ENCODE peak calls at places on chromosomes 13 and 19, in nine cellular contexts. H is iPS DF 6.9; J is brain microvascular endothelial cell; N is heart left ventricle; B is uterus; S is CD8-positive, alpha-beta T cell; F is substantia nigra; R is adrenal gland; Z is transverse colon. C is an unnamed sample.

GRCh38 chr13:87661471-87661870 is 9.7 kb upstream of the SLITRK5 start:
- DNase-seq in Z (no peak), J (no peak), H (no peak), B (no peak), N (no peak), F (peak), S (no peak), R (no peak), C (no peak)

GRCh38 chr13:101258071-101258470 is 158.2 kb downstream of the NALCN start:
- DNase-seq in N (no peak), S (no peak), J (peak), H (peak), F (no peak), Z (no peak), B (no peak), R (no peak), C (no peak)

GRCh38 chr19:8069116-8069973 is 16.8 kb downstream of the CCL25 start:
- DNase-seq in H (peak), S (no peak), B (no peak), J (no peak), Z (no peak), R (no peak), N (no peak), F (peak), C (no peak)

GRCh38 chr19:6271251-6271650 is 8.5 kb downstream of the MLLT1 start:
- DNase-seq in F (no peak), B (peak), J (no peak), N (no peak), H (no peak), Z (no peak), R (no peak), S (no peak), C (no peak)

GRCh38 chr19:29389495-29389894 is 136.3 kb upstream of the VSTM2B start:
- DNase-seq in J (no peak), H (no peak), Z (no peak), N (no peak), B (no peak), F (no peak), R (no peak), S (no peak), C (no peak)

GRCh38 chr19:52943134-52943883 is 19.4 kb downstream of the ZNF816 start:
- DNase-seq in H (no peak), J (no peak), S (no peak), Z (no peak), N (no peak), F (no peak), B (no peak), R (no peak), C (no peak)

GRCh38 chr13:60114499-60115028 is 49.2 kb downstream of the DIAPH3 start:
- DNase-seq in N (no peak), H (no peak), B (no peak), F (no peak), S (no peak), J (no peak), R (no peak), Z (no peak), C (no peak)

GRCh38 chr13:114286808-114287207 is 5.4 kb downstream of the UPF3A start:
- DNase-seq in R (no peak), N (no peak), J (peak), H (no peak), B (no peak), S (no peak), Z (no peak), F (no peak), C (no peak)

GRCh38 chr13:28609936-28610335 is 49.0 kb upstream of the POMP start:
- DNase-seq in B (no peak), J (peak), H (no peak), Z (no peak), S (no peak), F (no peak), R (no peak), N (no peak), C (no peak)

GRCh38 chr19:4933528-4933927 is 24.2 kb downstream of the UHRF1 start:
- DNase-seq in S (no peak), N (no peak), F (peak), R (no peak), Z (peak), J (no peak), B (no peak), H (no peak), C (no peak)

GRCh38 chr13:37097008-37097579 is 8.4 kb downstream of the CSNK1A1L start:
- DNase-seq in H (no peak), F (no peak), N (no peak), J (peak), Z (no peak), R (no peak), B (no peak), S (no peak), C (no peak)

GRCh38 chr13:35714096-35714495 is 237.6 kb upstream of the MAB21L1 start:
- DNase-seq in B (no peak), Z (no peak), S (no peak), F (no peak), R (no peak), H (no peak), N (no peak), J (no peak), C (no peak)

GRCh38 chr13:113978741-113979481 is 5.0 kb upstream of the C13orf46 start:
- DNase-seq in R (no peak), J (no peak), F (no peak), H (no peak), S (no peak), B (peak), N (peak), Z (no peak), C (no peak)

GRCh38 chr19:13819242-13819641 is 24.0 kb downstream of the ZSWIM4 start:
- DNase-seq in R (no peak), S (no peak), H (no peak), B (no peak), F (no peak), J (no peak), N (no peak), Z (no peak), C (no peak)

GRCh38 chr13:25816239-25816638 is 235.6 kb downstream of the SHISA2 start:
- DNase-seq in S (no peak), Z (no peak), R (no peak), N (no peak), H (no peak), B (no peak), J (no peak), F (no peak), C (no peak)

GRCh38 chr13:97189943-97190342 is 32.2 kb upstream of the MBNL2 start:
- DNase-seq in B (no peak), Z (no peak), N (no peak), R (no peak), J (no peak), H (no peak), F (no peak), S (no peak), C (no peak)

GRCh38 chr19:41734156-41734555 is 21.2 kb upstream of the CEACAM6 start:
- DNase-seq in J (no peak), F (no peak), N (no peak), H (no peak), B (no peak), R (no peak), S (no peak), Z (no peak), C (no peak)

GRCh38 chr19:7848779-7849457 is 18.9 kb downstream of the EVI5L start:
- DNase-seq in J (no peak), Z (peak), B (no peak), F (peak), N (no peak), S (no peak), R (no peak), H (no peak), C (no peak)

GRCh38 chr13:95137096-95137495 is 164.2 kb downstream of the ABCC4 start:
- DNase-seq in Z (no peak), J (peak), H (no peak), S (no peak), R (no peak), F (no peak), B (no peak), N (no peak), C (no peak)

GRCh38 chr19:14003279-14004051 is 2.7 kb downstream of the RFX1 start:
- DNase-seq in B (no peak), N (peak), S (no peak), R (no peak), H (no peak), F (no peak), J (no peak), Z (no peak), C (no peak)

GRCh38 chr13:99967884-99968520 is 3.6 kb downstream of the ZIC5 start:
- DNase-seq in S (no peak), H (no peak), F (no peak), B (no peak), Z (no peak), R (no peak), N (no peak), J (no peak), C (no peak)
- H3K27ac ChIP-seq in S (no peak), H (no peak), F (peak), B (no peak), Z (no peak), R (no peak), N (no peak), J (peak), C (no peak)

GRCh38 chr13:51556740-51557139 is 27.5 kb upstream of the WDFY2 start:
- DNase-seq in J (no peak), R (no peak), S (no peak), F (no peak), Z (no peak), N (no peak), H (no peak), B (no peak), C (no peak)

GRCh38 chr13:51557875-51558604 is 26.2 kb upstream of the WDFY2 start:
- DNase-seq in J (peak), H (no peak), F (no peak), Z (no peak), R (no peak), N (no peak), S (no peak), B (peak), C (no peak)

GRCh38 chr13:51559916-51560315 is 24.3 kb upstream of the WDFY2 start:
- DNase-seq in S (no peak), B (no peak), Z (no peak), R (no peak), J (no peak), N (no peak), H (no peak), F (no peak), C (no peak)

GRCh38 chr13:51560336-51560735 is 23.9 kb upstream of the WDFY2 start:
- DNase-seq in S (no peak), R (no peak), H (no peak), F (no peak), Z (no peak), J (no peak), N (no peak), B (no peak), C (no peak)

DNA sequence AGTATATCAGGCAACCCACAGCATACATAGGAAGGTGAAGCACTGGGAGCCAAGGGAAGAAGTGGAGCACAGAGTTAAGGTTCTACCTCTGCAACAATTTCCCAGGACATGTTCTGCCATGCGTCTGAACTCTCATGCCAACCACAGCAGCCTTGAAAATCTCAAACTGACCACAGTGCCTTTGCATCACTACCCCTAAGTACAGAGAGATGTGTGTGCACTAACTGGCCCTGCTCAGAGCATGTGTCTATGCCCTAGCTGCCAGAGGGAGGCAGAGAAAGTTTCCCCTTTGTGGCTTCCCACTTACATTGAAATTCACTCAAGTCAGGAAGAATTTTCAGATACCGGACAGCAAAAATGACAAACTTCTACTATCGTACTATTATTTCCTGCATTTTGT is 26.8 kb upstream of the WDFY2 start:
- DNase-seq in S (no peak), B (no peak), Z (no peak), F (no peak), H (no peak), R (no peak), J (no peak), N (no peak), C (no peak)
- H3K27ac ChIP-seq in S (no peak), B (peak), Z (no peak), F (no peak), H (no peak), R (peak), J (no peak), N (no peak), C (no peak)

GRCh38 chr13:52377898-52378297 is 28.1 kb downstream of the THSD1 start:
- DNase-seq in N (no peak), S (no peak), Z (no peak), B (no peak), H (no peak), F (no peak), J (no peak), R (no peak), C (no peak)
- H3K27ac ChIP-seq in N (no peak), S (no peak), Z (no peak), B (no peak), H (no peak), F (no peak), J (no peak), R (no peak), C (no peak)

DNA sequence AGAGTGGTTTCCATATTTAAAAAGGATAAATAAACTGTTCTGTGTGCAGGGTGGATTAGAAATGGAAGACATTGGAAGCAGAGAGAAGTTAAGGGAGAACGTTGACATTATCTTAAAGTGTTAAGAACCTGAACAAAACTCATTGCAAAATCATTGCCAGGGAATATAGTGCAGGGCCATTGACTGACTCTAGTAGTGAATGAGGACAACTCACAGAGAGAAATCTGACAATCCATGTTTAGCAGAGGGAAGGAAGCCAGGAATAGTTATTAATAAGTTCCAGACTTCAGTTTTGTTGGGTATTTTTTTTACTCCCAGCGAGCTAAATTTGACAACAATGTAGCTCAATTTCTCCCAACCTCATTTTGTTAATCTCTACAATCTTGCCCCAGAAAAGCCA is 554.8 kb upstream of the GPC6 start:
- DNase-seq in J (no peak), H (no peak), Z (no peak), S (no peak), N (no peak), F (no peak), R (no peak), B (no peak), C (no peak)
- H3K27ac ChIP-seq in J (no peak), H (no peak), Z (no peak), S (no peak), N (no peak), F (no peak), R (no peak), B (no peak), C (no peak)

DNA sequence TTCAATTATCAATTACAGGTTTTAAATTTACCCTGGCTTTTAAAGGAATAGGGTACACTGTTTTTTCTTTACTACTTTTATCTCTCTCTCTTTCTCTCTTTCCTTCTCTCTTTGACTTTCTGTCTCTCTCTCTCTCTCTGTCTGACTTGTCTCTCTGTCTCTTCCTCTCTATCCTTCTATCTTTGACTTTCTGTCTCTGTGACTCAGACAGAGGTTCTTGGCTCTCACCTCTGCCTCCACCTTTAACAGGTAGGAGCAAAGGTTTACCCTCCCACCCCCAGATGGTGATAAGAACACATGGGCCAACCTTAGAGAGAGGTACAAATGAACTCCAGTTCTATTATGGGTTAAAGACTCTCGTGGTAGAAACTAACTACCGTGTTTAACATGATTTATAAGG is 20.3 kb upstream of the FAM124A start:
- DNase-seq in J (no peak), S (no peak), R (no peak), Z (no peak), H (no peak), N (no peak), F (no peak), B (no peak), C (no peak)
- H3K27ac ChIP-seq in J (no peak), S (no peak), R (no peak), Z (no peak), H (no peak), N (no peak), F (no peak), B (no peak), C (no peak)

GRCh38 chr19:49809987-49810389 is 3.1 kb downstream of the FUZ start:
- DNase-seq in B (no peak), R (no peak), H (no peak), J (no peak), Z (no peak), N (no peak), F (no peak), S (no peak), C (no peak)
- H3K27ac ChIP-seq in B (peak), R (peak), H (no peak), J (no peak), Z (peak), N (peak), F (peak), S (no peak), C (peak)

DNA sequence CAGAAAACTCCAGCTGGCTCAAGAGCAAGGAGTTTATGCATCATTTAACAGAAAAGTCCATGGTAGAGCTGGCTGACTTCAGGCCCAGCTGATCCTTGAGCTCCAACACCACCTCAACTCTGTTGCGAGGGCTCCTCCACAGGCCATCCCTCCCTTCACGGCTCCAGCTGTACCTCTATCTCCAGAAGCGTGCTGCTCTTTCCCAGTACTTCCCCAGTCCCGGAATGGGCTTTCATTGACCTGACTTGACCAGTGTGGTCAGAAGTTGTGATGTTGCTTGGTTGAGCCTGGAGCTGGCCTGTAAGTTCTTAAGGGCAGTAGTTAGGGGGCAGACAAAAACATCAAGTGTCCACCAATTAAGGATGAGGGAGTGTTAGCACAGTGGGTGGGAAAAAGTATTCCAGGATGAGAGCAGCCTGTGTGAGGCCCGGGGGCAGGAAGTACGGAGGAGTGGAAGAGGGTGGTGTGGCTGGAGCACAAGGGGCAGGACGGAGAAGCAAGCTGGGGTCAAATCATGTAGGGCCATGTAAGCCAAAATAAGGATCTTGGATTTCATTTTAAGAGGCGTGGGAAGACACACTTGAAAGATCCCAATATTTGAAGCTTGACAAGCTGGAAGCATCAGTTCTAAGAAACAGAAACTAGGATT is 24.0 kb downstream of the SKA3 start:
- DNase-seq in J (no peak), Z (no peak), H (no peak), S (no peak), N (no peak), R (no peak), B (no peak), F (no peak), C (no peak)
- H3K27ac ChIP-seq in J (no peak), Z (no peak), H (no peak), S (no peak), N (no peak), R (no peak), B (no peak), F (no peak), C (no peak)

DNA sequence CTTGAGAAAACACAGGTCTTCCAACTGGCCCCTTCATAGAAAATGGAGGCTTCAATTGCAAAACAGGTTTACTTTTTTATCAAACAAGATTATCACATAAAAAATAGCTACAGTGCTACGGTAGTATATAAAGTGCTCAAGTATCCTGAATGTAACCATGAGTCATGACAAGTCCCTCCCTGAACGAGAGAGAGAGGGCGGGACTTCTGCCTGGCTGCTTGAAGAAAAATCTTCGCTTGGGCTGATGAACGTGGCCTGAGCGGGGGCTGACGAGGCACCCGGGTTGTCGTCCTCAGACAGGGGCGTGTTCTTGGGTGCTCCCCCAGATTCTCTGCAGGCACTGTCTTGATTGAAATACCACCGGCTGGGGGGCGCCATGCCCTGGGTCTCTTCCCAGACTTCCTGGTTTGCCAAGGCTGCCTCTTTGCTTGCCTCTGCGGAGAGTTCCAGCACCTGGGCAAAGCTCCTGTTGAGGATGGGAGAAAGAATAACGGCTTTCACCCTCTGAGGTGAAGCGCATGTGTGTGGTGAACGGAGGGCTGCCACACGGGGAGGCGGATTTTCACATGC is 23.2 kb upstream of the CPAMD8 start:
- DNase-seq in Z (peak), B (peak), J (peak), S (no peak), F (no peak), R (no peak), H (no peak), N (no peak), C (no peak)
- H3K27ac ChIP-seq in Z (no peak), B (peak), J (no peak), S (no peak), F (no peak), R (no peak), H (no peak), N (no peak), C (no peak)

GRCh38 chr13:110548891-110549794 is 12.4 kb downstream of the RAB20 start:
- DNase-seq in B (no peak), F (no peak), J (no peak), S (no peak), Z (no peak), R (no peak), H (no peak), N (no peak), C (no peak)

GRCh38 chr13:110546389-110546788 is 15.1 kb downstream of the RAB20 start:
- DNase-seq in S (no peak), Z (no peak), N (no peak), F (no peak), B (no peak), H (no peak), J (no peak), R (no peak), C (no peak)

GRCh38 chr13:110551284-110551683 is 10.2 kb downstream of the RAB20 start:
- DNase-seq in Z (no peak), S (no peak), F (no peak), R (no peak), B (no peak), J (no peak), N (no peak), H (no peak), C (no peak)

GRCh38 chr13:110549795-110550160 is 11.7 kb downstream of the RAB20 start:
- DNase-seq in J (no peak), H (no peak), S (no peak), Z (no peak), R (no peak), B (no peak), N (no peak), F (no peak), C (no peak)

GRCh38 chr13:110546933-110547332 is 14.6 kb downstream of the RAB20 start:
- DNase-seq in F (no peak), Z (peak), R (peak), N (peak), B (no peak), J (peak), S (no peak), H (no peak), C (no peak)
- H3K27ac ChIP-seq in F (no peak), Z (peak), R (peak), N (peak), B (no peak), J (peak), S (no peak), H (no peak), C (no peak)